ENCODE peak calls at places on chromosome 14, in six cellular contexts. One of them, this sample, is unnamed.

GRCh38 chr14:104084251-104085002 is 1.1 kb upstream of the ASPG start:
- DNase-seq in H9: no peak
- DNase-seq in neuronal stem cell: no peak
- DNase-seq in mesenchymal stem cell: peak
- DNase-seq in trophoblast cell: no peak
- DNase-seq in mesendoderm: peak
- DNase-seq in this sample: no peak

GRCh38 chr14:44497148-44497547 is 9.9 kb downstream of the FSCB start:
- DNase-seq in H9: no peak
- DNase-seq in neuronal stem cell: no peak
- DNase-seq in mesenchymal stem cell: no peak
- DNase-seq in trophoblast cell: no peak
- DNase-seq in mesendoderm: no peak
- DNase-seq in this sample: no peak

GRCh38 chr14:103519043-103519836 is 3.4 kb downstream of the CKB start:
- DNase-seq in H9: no peak
- DNase-seq in neuronal stem cell: no peak
- DNase-seq in mesenchymal stem cell: peak
- DNase-seq in trophoblast cell: no peak
- DNase-seq in mesendoderm: peak
- DNase-seq in this sample: no peak

GRCh38 chr14:102891556-102891955 is 30.9 kb upstream of the AMN start:
- DNase-seq in H9: no peak
- DNase-seq in neuronal stem cell: no peak
- DNase-seq in mesenchymal stem cell: peak
- DNase-seq in trophoblast cell: no peak
- DNase-seq in mesendoderm: no peak
- DNase-seq in this sample: peak

GRCh38 chr14:101774006-101774755 is 12.7 kb downstream of the PPP2R5C start:
- DNase-seq in H9: no peak
- DNase-seq in neuronal stem cell: no peak
- DNase-seq in mesenchymal stem cell: no peak
- DNase-seq in trophoblast cell: no peak
- DNase-seq in mesendoderm: no peak
- DNase-seq in this sample: no peak

GRCh38 chr14:99479903-99480855 is 480 bp downstream of the SETD3 start:
- DNase-seq in H9: peak
- DNase-seq in neuronal stem cell: peak
- DNase-seq in mesenchymal stem cell: peak
- DNase-seq in trophoblast cell: peak
- DNase-seq in mesendoderm: peak
- DNase-seq in this sample: peak

GRCh38 chr14:29645117-29645516 is 282.5 kb downstream of the PRKD1 start:
- DNase-seq in H9: no peak
- DNase-seq in neuronal stem cell: no peak
- DNase-seq in mesenchymal stem cell: peak
- DNase-seq in trophoblast cell: no peak
- DNase-seq in mesendoderm: no peak
- DNase-seq in this sample: peak

GRCh38 chr14:20606190-20606901 is 15.2 kb upstream of the RNASE12 start:
- DNase-seq in H9: peak
- DNase-seq in neuronal stem cell: no peak
- DNase-seq in mesenchymal stem cell: no peak
- DNase-seq in trophoblast cell: peak
- DNase-seq in mesendoderm: peak
- DNase-seq in this sample: peak

GRCh38 chr14:81990312-81990761 is 456.7 kb upstream of the SEL1L start:
- DNase-seq in H9: peak
- DNase-seq in neuronal stem cell: peak
- DNase-seq in mesenchymal stem cell: peak
- DNase-seq in trophoblast cell: peak
- DNase-seq in mesendoderm: peak
- DNase-seq in this sample: peak

GRCh38 chr14:58866386-58866785 is 228.6 kb downstream of the DACT1 start:
- DNase-seq in H9: no peak
- DNase-seq in neuronal stem cell: no peak
- DNase-seq in mesenchymal stem cell: no peak
- DNase-seq in trophoblast cell: peak
- DNase-seq in mesendoderm: peak
- DNase-seq in this sample: no peak

GRCh38 chr14:104320611-104321086 is 182.3 kb downstream of the KIF26A start:
- DNase-seq in H9: peak
- DNase-seq in neuronal stem cell: no peak
- DNase-seq in mesenchymal stem cell: no peak
- DNase-seq in trophoblast cell: no peak
- DNase-seq in mesendoderm: no peak
- DNase-seq in this sample: no peak

GRCh38 chr14:69484444-69485113 is at the start of gene PLEKHD1:
- DNase-seq in H9: peak
- DNase-seq in neuronal stem cell: peak
- DNase-seq in mesenchymal stem cell: no peak
- DNase-seq in trophoblast cell: peak
- DNase-seq in mesendoderm: peak
- DNase-seq in this sample: no peak

GRCh38 chr14:101789222-101789621 is 27.7 kb downstream of the PPP2R5C start:
- DNase-seq in H9: no peak
- DNase-seq in neuronal stem cell: no peak
- DNase-seq in mesenchymal stem cell: no peak
- DNase-seq in trophoblast cell: no peak
- DNase-seq in mesendoderm: no peak
- DNase-seq in this sample: no peak

GRCh38 chr14:22036541-22036940 is 362.9 kb upstream of the OR4E1 start:
- DNase-seq in H9: no peak
- DNase-seq in neuronal stem cell: no peak
- DNase-seq in mesenchymal stem cell: no peak
- DNase-seq in trophoblast cell: no peak
- DNase-seq in mesendoderm: no peak
- DNase-seq in this sample: no peak

GRCh38 chr14:22483863-22484593 is 105.0 kb downstream of the DAD1 start:
- DNase-seq in H9: no peak
- DNase-seq in neuronal stem cell: no peak
- DNase-seq in mesenchymal stem cell: no peak
- DNase-seq in trophoblast cell: no peak
- DNase-seq in mesendoderm: no peak
- DNase-seq in this sample: no peak

GRCh38 chr14:83709116-83709515 is 1820.8 kb upstream of the FLRT2 start:
- DNase-seq in H9: no peak
- DNase-seq in neuronal stem cell: no peak
- DNase-seq in mesenchymal stem cell: no peak
- DNase-seq in trophoblast cell: no peak
- DNase-seq in mesendoderm: no peak
- DNase-seq in this sample: no peak

GRCh38 chr14:54929556-54929955 is 26.9 kb upstream of the GCH1 start:
- DNase-seq in H9: no peak
- DNase-seq in neuronal stem cell: no peak
- DNase-seq in mesenchymal stem cell: no peak
- DNase-seq in trophoblast cell: no peak
- DNase-seq in mesendoderm: no peak
- DNase-seq in this sample: no peak

GRCh38 chr14:64848239-64848638 is 31.5 kb downstream of the SPTB start:
- DNase-seq in H9: no peak
- DNase-seq in neuronal stem cell: no peak
- DNase-seq in mesenchymal stem cell: no peak
- DNase-seq in trophoblast cell: no peak
- DNase-seq in mesendoderm: no peak
- DNase-seq in this sample: no peak

GRCh38 chr14:23469906-23470403 is 452 bp downstream of the NGDN start:
- DNase-seq in H9: no peak
- DNase-seq in neuronal stem cell: no peak
- DNase-seq in mesenchymal stem cell: no peak
- DNase-seq in trophoblast cell: no peak
- DNase-seq in mesendoderm: no peak
- DNase-seq in this sample: no peak

GRCh38 chr14:26394114-26394855 is 203.5 kb downstream of the NOVA1 start:
- DNase-seq in H9: peak
- DNase-seq in neuronal stem cell: peak
- DNase-seq in mesenchymal stem cell: peak
- DNase-seq in trophoblast cell: peak
- DNase-seq in mesendoderm: peak
- DNase-seq in this sample: peak

GRCh38 chr14:48857366-48857765 is 728.8 kb downstream of the RPS29 start:
- DNase-seq in H9: no peak
- DNase-seq in neuronal stem cell: no peak
- DNase-seq in mesenchymal stem cell: no peak
- DNase-seq in trophoblast cell: no peak
- DNase-seq in mesendoderm: peak
- DNase-seq in this sample: no peak

GRCh38 chr14:26486922-26487321 is 110.9 kb downstream of the NOVA1 start:
- DNase-seq in H9: no peak
- DNase-seq in neuronal stem cell: no peak
- DNase-seq in mesenchymal stem cell: no peak
- DNase-seq in trophoblast cell: no peak
- DNase-seq in mesendoderm: no peak
- DNase-seq in this sample: no peak

GRCh38 chr14:104399432-104400155 is 180.0 kb upstream of the C14orf180 start:
- DNase-seq in H9: peak
- DNase-seq in neuronal stem cell: no peak
- DNase-seq in mesenchymal stem cell: no peak
- DNase-seq in trophoblast cell: no peak
- DNase-seq in mesendoderm: peak
- DNase-seq in this sample: no peak

GRCh38 chr14:80390911-80391310 is 179.6 kb upstream of the DIO2 start:
- DNase-seq in H9: no peak
- DNase-seq in neuronal stem cell: peak
- DNase-seq in mesenchymal stem cell: peak
- DNase-seq in trophoblast cell: peak
- DNase-seq in mesendoderm: peak
- DNase-seq in this sample: peak

GRCh38 chr14:57847096-57847495 is 18.8 kb downstream of the SLC35F4 start:
- DNase-seq in H9: no peak
- DNase-seq in neuronal stem cell: no peak
- DNase-seq in mesenchymal stem cell: no peak
- DNase-seq in trophoblast cell: no peak
- DNase-seq in mesendoderm: no peak
- DNase-seq in this sample: no peak

GRCh38 chr14:53764846-53765245 is 191.8 kb downstream of the BMP4 start:
- DNase-seq in H9: no peak
- DNase-seq in neuronal stem cell: no peak
- DNase-seq in mesenchymal stem cell: no peak
- DNase-seq in trophoblast cell: no peak
- DNase-seq in mesendoderm: no peak
- DNase-seq in this sample: no peak

GRCh38 chr14:31819281-31819680 is 257.8 kb upstream of the ARHGAP5 start:
- DNase-seq in H9: no peak
- DNase-seq in neuronal stem cell: no peak
- DNase-seq in mesenchymal stem cell: no peak
- DNase-seq in trophoblast cell: peak
- DNase-seq in mesendoderm: no peak
- DNase-seq in this sample: no peak

GRCh38 chr14:78985668-78986073 is 815.5 kb downstream of the NRXN3 start:
- DNase-seq in H9: peak
- DNase-seq in neuronal stem cell: peak
- DNase-seq in mesenchymal stem cell: no peak
- DNase-seq in trophoblast cell: no peak
- DNase-seq in mesendoderm: peak
- DNase-seq in this sample: no peak

GRCh38 chr14:56795284-56795622 is 15.0 kb downstream of the OTX2 start:
- DNase-seq in H9: peak
- DNase-seq in neuronal stem cell: no peak
- DNase-seq in mesenchymal stem cell: no peak
- DNase-seq in trophoblast cell: no peak
- DNase-seq in mesendoderm: no peak
- DNase-seq in this sample: no peak

GRCh38 chr14:63633801-63634200 is 7.9 kb downstream of the WDR89 start:
- DNase-seq in H9: no peak
- DNase-seq in neuronal stem cell: no peak
- DNase-seq in mesenchymal stem cell: no peak
- DNase-seq in trophoblast cell: no peak
- DNase-seq in mesendoderm: no peak
- DNase-seq in this sample: no peak
- H4K8ac ChIP-seq in H9: no peak
- H4K8ac ChIP-seq in neuronal stem cell: no peak
- H4K8ac ChIP-seq in mesenchymal stem cell: no peak
- H4K8ac ChIP-seq in trophoblast cell: no peak
- H4K8ac ChIP-seq in mesendoderm: no peak
- H4K8ac ChIP-seq in this sample: no peak

DNA sequence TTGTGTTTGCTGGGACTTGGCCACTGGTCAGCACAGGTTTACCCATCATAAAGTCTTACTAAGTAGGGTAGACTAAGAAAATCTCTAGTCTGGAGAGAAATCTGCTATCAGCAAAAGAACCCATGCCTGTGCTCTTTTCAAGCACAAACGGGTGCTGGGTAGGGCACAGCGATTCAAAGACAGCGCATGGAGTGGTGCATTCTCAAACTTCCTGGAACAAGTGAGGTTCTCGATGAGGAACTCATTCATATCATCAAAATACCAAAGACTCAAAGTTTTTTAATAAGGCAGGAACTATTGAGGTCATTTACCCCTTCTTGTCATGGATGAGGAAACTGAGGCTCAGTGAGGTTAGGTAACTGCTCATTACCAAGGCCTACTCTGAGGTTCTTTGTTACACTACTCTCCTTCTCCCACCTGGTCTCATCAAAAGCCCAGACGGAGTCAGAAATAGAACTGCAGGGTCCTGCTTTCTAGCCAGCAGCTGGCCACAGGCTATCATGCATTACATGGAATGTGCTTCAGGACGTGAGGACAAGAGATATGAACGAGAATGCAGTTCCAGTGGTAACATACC is 390.3 kb downstream of the ZFP36L1 start:
- DNase-seq in H9: no peak
- DNase-seq in neuronal stem cell: no peak
- DNase-seq in mesenchymal stem cell: no peak
- DNase-seq in trophoblast cell: peak
- DNase-seq in mesendoderm: no peak
- DNase-seq in this sample: no peak
- H4K8ac ChIP-seq in H9: no peak
- H4K8ac ChIP-seq in neuronal stem cell: no peak
- H4K8ac ChIP-seq in mesenchymal stem cell: no peak
- H4K8ac ChIP-seq in trophoblast cell: peak
- H4K8ac ChIP-seq in mesendoderm: no peak
- H4K8ac ChIP-seq in this sample: no peak

GRCh38 chr14:50972734-50973133 is 28.5 kb upstream of the PYGL start:
- DNase-seq in H9: no peak
- DNase-seq in neuronal stem cell: no peak
- DNase-seq in mesenchymal stem cell: no peak
- DNase-seq in trophoblast cell: no peak
- DNase-seq in mesendoderm: no peak
- DNase-seq in this sample: no peak
- H4K8ac ChIP-seq in H9: no peak
- H4K8ac ChIP-seq in neuronal stem cell: no peak
- H4K8ac ChIP-seq in mesenchymal stem cell: no peak
- H4K8ac ChIP-seq in trophoblast cell: no peak
- H4K8ac ChIP-seq in mesendoderm: no peak
- H4K8ac ChIP-seq in this sample: no peak

DNA sequence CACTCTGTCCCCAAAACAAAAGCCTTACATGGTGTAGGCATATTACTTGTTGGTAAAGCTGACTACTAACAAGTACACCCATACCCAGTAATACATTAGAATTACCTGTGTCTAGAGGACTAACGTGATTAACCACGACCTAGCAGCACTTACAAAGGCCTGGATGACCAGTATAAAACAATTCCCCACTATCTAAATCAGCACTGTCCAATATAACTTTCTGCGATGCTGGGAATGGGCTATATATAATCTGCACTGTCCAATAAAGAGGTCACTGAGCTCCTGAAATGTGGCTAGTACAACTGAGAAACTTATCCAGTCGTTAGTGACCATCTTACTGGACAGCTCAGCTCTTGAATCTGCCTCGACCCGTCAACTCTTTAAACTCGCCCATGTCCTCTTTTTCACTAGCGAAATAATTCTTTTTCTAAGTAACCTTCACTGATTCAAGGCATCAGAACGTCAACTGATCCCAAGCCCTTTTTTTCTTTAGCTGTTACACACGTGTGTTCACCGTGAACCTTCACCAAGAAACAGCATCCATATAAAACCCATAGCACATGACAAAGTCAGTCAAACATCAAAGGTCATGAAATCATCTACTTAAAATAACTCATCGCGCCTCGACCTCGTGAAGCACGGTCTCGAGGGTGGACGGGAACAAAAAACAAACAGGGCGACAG is 911 bp upstream of the CIPC start:
- DNase-seq in H9: no peak
- DNase-seq in neuronal stem cell: no peak
- DNase-seq in mesenchymal stem cell: no peak
- DNase-seq in trophoblast cell: peak
- DNase-seq in mesendoderm: peak
- DNase-seq in this sample: peak
- H4K8ac ChIP-seq in H9: no peak
- H4K8ac ChIP-seq in neuronal stem cell: no peak
- H4K8ac ChIP-seq in mesenchymal stem cell: peak
- H4K8ac ChIP-seq in trophoblast cell: peak
- H4K8ac ChIP-seq in mesendoderm: no peak
- H4K8ac ChIP-seq in this sample: peak

This sample was measured in IMR-90.